ENCODE peak calls at places on chromosomes 12 and 14, in nine cellular contexts. U is mesendoderm, J is left ventricle myocardium inferior, T is neuronal stem cell, I is GM23338, A is heart right ventricle, C is HCT116, P is GM23248, H is breast epithelium. X is an unnamed sample.

GRCh38 chr12:30719060-30719459 is 23.4 kb upstream of the IPO8 start:
- DNase-seq in U (peak; percentile 69), J (no peak), T (no peak), I (no peak), A (no peak), C (no peak), P (peak; percentile 82), H (no peak), X (peak; percentile 34)

GRCh38 chr12:94220804-94221203 is 72.4 kb downstream of the PLXNC1 start:
- DNase-seq in U (no peak), J (no peak), T (no peak), I (no peak), A (no peak), C (no peak), P (no peak), H (no peak), X (no peak)

GRCh38 chr14:50542941-50543418 is 10.6 kb upstream of the MAP4K5 start:
- DNase-seq in U (peak; percentile 58), J (no peak), T (peak; percentile 30), I (peak; percentile 77), A (peak; percentile 29), C (peak; percentile 51), P (peak; percentile 75), H (no peak), X (peak; percentile 59)

GRCh38 chr12:2833810-2834209 is 1.0 kb downstream of the NRIP2 start:
- DNase-seq in U (no peak), J (no peak), T (no peak), I (no peak), A (no peak), C (no peak), P (no peak), H (no peak), X (no peak)

GRCh38 chr12:5176058-5176457 is 132.4 kb downstream of the KCNA5 start:
- DNase-seq in U (no peak), J (no peak), T (no peak), I (no peak), A (no peak), C (no peak), P (no peak), H (no peak), X (no peak)

GRCh38 chr12:43835264-43835655 is 621 bp upstream of the TMEM117 start:
- DNase-seq in U (no peak), J (no peak), T (no peak), I (no peak), A (no peak), C (no peak), P (no peak), H (no peak), X (no peak)

GRCh38 chr12:111404362-111405148 is 1.2 kb upstream of the SH2B3 start:
- DNase-seq in U (peak; percentile 92), J (peak; percentile 38), T (no peak), I (peak; percentile 92), A (no peak), C (no peak), P (peak; percentile 58), H (no peak), X (no peak)

GRCh38 chr14:101196051-101196450 is 292.5 kb upstream of the RTL1 start:
- DNase-seq in U (no peak), J (no peak), T (no peak), I (no peak), A (no peak), C (no peak), P (no peak), H (no peak), X (no peak)

GRCh38 chr14:100203962-100204834 is 34.7 kb upstream of the YY1 start:
- DNase-seq in U (no peak), J (no peak), T (no peak), I (no peak), A (no peak), C (no peak), P (peak; percentile 49), H (no peak), X (no peak)

GRCh38 chr14:68569970-68570409 is 222.9 kb downstream of the ZFP36L1 start:
- DNase-seq in U (no peak), J (no peak), T (no peak), I (no peak), A (no peak), C (no peak), P (no peak), H (peak; percentile 43), X (no peak)

GRCh38 chr14:59189281-59189821 is 884 bp downstream of the DAAM1 start:
- DNase-seq in U (peak; percentile 79), J (no peak), T (peak; percentile 17), I (peak; percentile 28), A (peak; percentile 21), C (no peak), P (peak; percentile 66), H (peak; percentile 34), X (peak; percentile 5)

DNA sequence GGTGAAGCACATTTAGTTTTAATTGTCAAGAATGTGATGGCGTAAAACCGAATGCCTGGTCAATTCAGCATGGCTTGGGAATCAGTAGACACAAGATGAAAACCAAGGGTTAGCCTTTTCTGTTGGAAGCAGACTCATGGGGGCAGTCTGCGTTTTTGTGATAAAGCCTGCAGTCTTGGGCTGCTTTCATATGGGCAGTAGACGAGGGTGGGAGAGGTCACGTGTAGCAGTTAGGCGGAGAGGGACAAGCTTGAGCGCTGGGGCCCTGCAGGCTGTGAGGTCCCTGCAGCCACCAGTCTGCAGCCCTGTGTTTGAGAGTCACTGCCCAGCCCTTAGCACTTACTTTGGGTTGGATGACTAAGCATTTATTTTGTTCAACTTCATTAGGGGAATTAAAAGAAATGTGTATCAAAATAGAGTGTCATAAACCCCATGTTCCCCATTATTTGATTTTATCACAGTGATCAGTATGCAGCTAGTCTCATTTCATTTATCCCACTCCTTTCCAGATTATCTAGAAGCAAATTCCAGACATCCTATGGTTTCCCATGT is 37.2 kb downstream of the EP400 start:
- DNase-seq in U (peak; percentile 19), J (no peak), T (no peak), I (no peak), A (no peak), C (no peak), P (no peak), H (no peak), X (no peak)
- H3K36me3 ChIP-seq in U (peaks cover 7% of the 10 kb centered on the region), J (peaks cover 98% of the 10 kb centered on the region), T (peaks cover 23% of the 10 kb centered on the region), I (peaks cover 4% of the 10 kb centered on the region), A (peaks cover 60% of the 10 kb centered on the region), C (peaks cover 33% of the 10 kb centered on the region), P (peaks cover 17% of the 10 kb centered on the region), H (no peaks in the 10 kb centered on the region), X (peaks cover 34% of the 10 kb centered on the region)

GRCh38 chr12:53951577-53952334 is 2.9 kb upstream of the HOXC12 start:
- DNase-seq in U (no peak), J (no peak), T (no peak), I (peak; percentile 70), A (no peak), C (no peak), P (no peak), H (no peak), X (no peak)
- H3K4me3 ChIP-seq in U (no peak overlapping the region), J (no peak overlapping the region), T (no peak overlapping the region), I (no peak overlapping the region), A (no peak overlapping the region), C (no peak overlapping the region), P (no peak overlapping the region), H (peak overlapping the region; percentile 11), X (no peak overlapping the region)

GRCh38 chr12:126667340-126667739 is 1599.6 kb upstream of the TMEM132C start:
- DNase-seq in U (no peak), J (no peak), T (no peak), I (no peak), A (no peak), C (no peak), P (peak; percentile 78), H (no peak), X (peak; percentile 53)

GRCh38 chr12:126668961-126669360 is 1598.0 kb upstream of the TMEM132C start:
- DNase-seq in U (no peak), J (no peak), T (no peak), I (no peak), A (no peak), C (no peak), P (peak; percentile 63), H (no peak), X (peak; percentile 29)

GRCh38 chr12:126663304-126664094 is 1598.3 kb downstream of the AACS start:
- DNase-seq in U (peak; percentile 64), J (no peak), T (peak; percentile 14), I (peak; percentile 68), A (no peak), C (peak; percentile 32), P (peak; percentile 14), H (no peak), X (peak; percentile 2)

GRCh38 chr12:126668538-126668937 is 1598.4 kb upstream of the TMEM132C start:
- DNase-seq in U (no peak), J (no peak), T (no peak), I (no peak), A (no peak), C (no peak), P (peak; percentile 83), H (no peak), X (peak; percentile 59)
- H3K27ac ChIP-seq in U (no peak overlapping the region), J (no peak overlapping the region), T (no peak overlapping the region), I (no peak overlapping the region), A (no peak overlapping the region), C (no peak overlapping the region), P (peak overlapping the region; percentile 95), H (no peak overlapping the region), X (peak overlapping the region; percentile 88)

DNA sequence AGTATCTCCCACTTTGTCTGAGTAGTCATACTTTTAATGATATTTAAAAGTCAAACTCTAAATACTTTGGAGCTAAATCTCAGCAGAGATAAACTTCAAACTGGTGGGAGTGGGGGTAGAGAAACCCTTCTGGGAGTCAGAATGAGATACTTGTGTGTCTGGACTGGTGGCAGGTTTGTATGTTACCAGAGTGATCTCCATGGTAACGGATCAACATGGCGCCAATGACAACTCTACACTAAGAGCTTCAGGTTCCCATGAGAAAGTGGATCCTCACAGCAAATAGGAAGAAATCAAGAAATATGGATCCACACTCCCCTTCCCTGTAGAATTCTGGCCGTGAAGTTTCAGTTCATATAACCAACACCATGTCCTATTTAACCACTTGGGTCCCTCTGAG is 121.9 kb downstream of the ETV6 start:
- DNase-seq in U (peak; percentile 72), J (no peak), T (no peak), I (peak; percentile 40), A (no peak), C (no peak), P (peak; percentile 14), H (no peak), X (peak; percentile 75)
- H3K36me3 ChIP-seq in U (no peaks in the 10 kb centered on the region), J (no peaks in the 10 kb centered on the region), T (no peaks in the 10 kb centered on the region), I (peaks cover 2% of the 10 kb centered on the region), A (no peaks in the 10 kb centered on the region), C (no peaks in the 10 kb centered on the region), P (no peaks in the 10 kb centered on the region), H (no peaks in the 10 kb centered on the region), X (no peaks in the 10 kb centered on the region)

DNA sequence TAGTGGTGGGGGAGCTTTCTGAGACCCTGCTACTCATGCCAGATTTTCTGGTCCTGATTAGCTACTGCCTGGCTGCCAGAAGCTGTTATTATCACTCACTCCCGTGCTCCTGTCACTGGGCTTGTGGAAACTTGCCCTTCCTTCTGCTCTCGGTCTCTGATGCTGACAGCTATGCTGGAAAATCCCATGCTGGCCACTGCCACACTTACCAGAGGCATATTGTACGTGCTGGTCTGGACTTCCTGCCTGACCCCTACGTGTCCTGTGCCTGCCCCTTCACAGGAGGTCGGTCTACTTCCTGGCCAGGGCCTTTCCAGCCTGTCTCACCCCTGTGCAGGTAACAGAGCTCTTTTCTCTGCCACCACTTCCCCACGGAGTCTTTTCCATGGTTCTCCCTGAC is 149.4 kb upstream of the PLEKHG7 start:
- DNase-seq in U (no peak), J (peak; percentile 70), T (no peak), I (no peak), A (peak; percentile 74), C (no peak), P (no peak), H (peak; percentile 42), X (no peak)
- H3K4me3 ChIP-seq in U (no peak overlapping the region), J (no peak overlapping the region), T (no peak overlapping the region), I (no peak overlapping the region), A (no peak overlapping the region), C (no peak overlapping the region), P (no peak overlapping the region), H (no peak overlapping the region), X (no peak overlapping the region)

X was measured in brain microvascular endothelial cell.